ENCODE peak calls at places on chromosomes 1 and 21, in nine cellular contexts. Z, I, Y, V, W, Q, O, A and F are unnamed samples.

GRCh38 chr1:210250998-210251679 is 18.5 kb downstream of the SERTAD4 start:
- DNase-seq in A (no peak), Y (peak), W (peak), I (no peak), V (peak), Q (peak), Z (no peak), O (peak), F (peak)

GRCh38 chr1:221013691-221014293 is 134.5 kb downstream of the HLX start:
- DNase-seq in I (no peak), V (no peak), A (no peak), W (no peak), Y (no peak), O (no peak), Z (no peak), Q (no peak), F (no peak)

GRCh38 chr21:44261675-44262295 is at the start of gene DNMT3L:
- DNase-seq in Y (no peak), I (no peak), Q (no peak), Z (no peak), A (no peak), V (no peak), O (no peak), W (no peak), F (no peak)

GRCh38 chr1:200674838-200675587 is 5.3 kb upstream of the DDX59 start:
- DNase-seq in Q (no peak), W (no peak), O (no peak), Y (no peak), A (no peak), Z (no peak), I (no peak), V (no peak), F (no peak)

GRCh38 chr1:109714661-109715372 is 2.8 kb downstream of the GSTM5 start:
- DNase-seq in I (no peak), V (no peak), A (no peak), Z (no peak), W (no peak), Q (no peak), Y (no peak), O (no peak), F (no peak)

GRCh38 chr1:11927866-11928592 is 1.8 kb upstream of the KIAA2013 start:
- DNase-seq in W (no peak), I (no peak), Y (peak), V (no peak), O (no peak), Z (no peak), A (no peak), Q (no peak), F (no peak)

GRCh38 chr1:85655315-85655714 is 52.9 kb downstream of the ZNHIT6 start:
- DNase-seq in W (no peak), Y (no peak), Z (no peak), A (no peak), I (no peak), V (no peak), Q (no peak), O (no peak), F (no peak)

GRCh38 chr21:46551636-46552241 is 53.1 kb downstream of the S100B start:
- DNase-seq in Y (no peak), W (peak), Z (peak), O (no peak), I (peak), V (peak), Q (no peak), A (peak), F (no peak)

GRCh38 chr1:110151175-110151715 is 951 bp downstream of the SLC6A17 start:
- DNase-seq in O (no peak), Z (no peak), I (no peak), Y (no peak), Q (no peak), W (no peak), V (peak), A (no peak), F (no peak)

GRCh38 chr1:41013812-41014211 is 7.7 kb downstream of the SLFNL1 start:
- DNase-seq in Y (no peak), I (no peak), A (no peak), O (no peak), Q (no peak), Z (no peak), V (no peak), W (no peak), F (peak)

GRCh38 chr21:39681257-39681656 is 63.7 kb upstream of the IGSF5 start:
- DNase-seq in Y (peak), Q (no peak), I (no peak), W (no peak), V (no peak), Z (no peak), A (no peak), O (no peak), F (no peak)

GRCh38 chr1:75723989-75724471 is 479 bp upstream of the ACADM start:
- DNase-seq in Q (peak), V (peak), Z (no peak), W (peak), I (peak), Y (peak), O (peak), A (peak), F (peak)

GRCh38 chr1:208105756-208106155 is 138.4 kb downstream of the PLXNA2 start:
- DNase-seq in A (no peak), Q (no peak), O (no peak), Z (no peak), I (no peak), V (no peak), Y (no peak), W (no peak), F (no peak)

GRCh38 chr1:84887261-84887934 is 5.6 kb downstream of the LPAR3 start:
- DNase-seq in W (no peak), I (no peak), V (no peak), Q (no peak), Z (no peak), Y (peak), O (peak), A (no peak), F (peak)

GRCh38 chr1:36481771-36482723 is 666 bp downstream of the CSF3R start:
- DNase-seq in O (no peak), Z (no peak), Q (no peak), Y (no peak), V (no peak), I (no peak), A (no peak), W (no peak), F (no peak)

GRCh38 chr1:182337736-182338571 is 53.6 kb downstream of the GLUL start:
- DNase-seq in Q (peak), V (no peak), A (no peak), Z (no peak), O (peak), Y (no peak), W (no peak), I (no peak), F (peak)

GRCh38 chr1:44587796-44588460 is 86.4 kb downstream of the TMEM53 start:
- DNase-seq in Q (peak), A (no peak), Y (peak), I (no peak), Z (no peak), O (peak), W (no peak), V (no peak), F (no peak)

GRCh38 chr1:207004931-207005830 is 27.4 kb downstream of the C1orf116 start:
- DNase-seq in Y (peak), Q (no peak), W (no peak), I (peak), V (peak), Z (no peak), O (peak), A (peak), F (peak)

GRCh38 chr1:184929711-184930202 is 44.6 kb downstream of the NIBAN1 start:
- DNase-seq in Y (no peak), W (no peak), Q (no peak), V (no peak), O (peak), A (no peak), Z (no peak), I (no peak), F (peak)

GRCh38 chr1:116246174-116246573 is 126.9 kb upstream of the ATP1A1 start:
- DNase-seq in V (no peak), I (no peak), Q (no peak), A (no peak), Z (no peak), O (no peak), W (no peak), Y (no peak), F (no peak)

GRCh38 chr1:113396585-113396984 is 6.3 kb downstream of the MAGI3 start:
- DNase-seq in Z (no peak), A (no peak), V (no peak), Y (peak), W (no peak), Q (no peak), I (no peak), O (peak), F (peak)

GRCh38 chr1:24903955-24904730 is 25.9 kb downstream of the RUNX3 start:
- DNase-seq in A (peak), O (no peak), V (no peak), Y (no peak), W (peak), Z (no peak), Q (no peak), I (no peak), F (no peak)

GRCh38 chr1:52186449-52186848 is 44.6 kb downstream of the ZFYVE9 start:
- DNase-seq in Q (no peak), Y (no peak), V (no peak), W (no peak), Z (no peak), A (no peak), I (no peak), O (no peak), F (no peak)

GRCh38 chr1:185059950-185060571 is 14.7 kb downstream of the RNF2 start:
- DNase-seq in I (no peak), Y (no peak), V (no peak), Z (no peak), O (no peak), A (no peak), W (no peak), Q (no peak), F (no peak)

GRCh38 chr1:246782120-246782900 is 58.1 kb downstream of the SCCPDH start:
- DNase-seq in O (peak), Q (peak), W (peak), Z (no peak), I (no peak), V (no peak), A (no peak), Y (peak), F (peak)

GRCh38 chr1:174051956-174052355 is 29.8 kb upstream of the RC3H1 start:
- DNase-seq in A (no peak), W (no peak), Y (no peak), V (no peak), I (no peak), Q (no peak), O (no peak), Z (no peak), F (peak)

GRCh38 chr21:45655071-45655470 is 11.5 kb downstream of the PCBP3 start:
- DNase-seq in A (no peak), Y (no peak), Z (no peak), O (no peak), W (no peak), I (no peak), V (no peak), Q (no peak), F (no peak)

GRCh38 chr1:33008051-33008914 is 28.4 kb downstream of the AK2 start:
- DNase-seq in W (no peak), Z (no peak), I (no peak), Y (peak), Q (no peak), V (no peak), A (no peak), O (peak), F (peak)
- H3K27ac ChIP-seq in W (no peak), Z (no peak), I (no peak), Y (peak), Q (no peak), V (no peak), A (no peak), O (peak), F (peak)

DNA sequence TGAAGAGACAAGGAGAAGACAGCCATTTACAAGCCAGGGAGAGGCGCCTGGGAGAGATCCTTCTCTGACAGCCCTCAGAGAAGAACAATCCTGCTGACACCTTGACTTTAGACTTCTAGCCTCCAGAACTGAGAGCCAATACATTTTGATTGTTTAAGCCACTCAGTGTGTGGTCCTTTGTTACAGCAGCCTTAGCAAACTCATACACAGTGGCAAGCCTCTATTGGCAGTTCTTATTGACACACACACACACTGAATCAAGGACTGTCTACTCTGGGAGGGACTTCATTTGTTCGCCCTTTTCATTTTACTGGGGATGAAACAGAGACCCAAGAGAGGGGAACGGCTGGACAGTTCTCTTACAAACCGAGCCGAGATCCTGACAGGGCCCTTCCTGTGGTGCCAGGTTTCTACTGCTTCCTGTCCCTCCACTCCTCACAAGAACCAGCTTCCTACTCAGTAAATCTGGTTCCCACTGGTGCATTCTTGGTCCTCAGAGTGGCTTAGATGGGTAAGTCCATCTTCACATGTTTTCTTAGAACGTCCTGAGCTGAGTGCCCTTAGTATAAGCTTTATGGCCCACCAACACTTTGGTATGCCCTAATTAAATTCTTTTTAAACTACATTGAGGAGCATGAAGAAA is 14.7 kb downstream of the SLAMF1 start:
- DNase-seq in Q (no peak), A (no peak), Z (no peak), Y (no peak), V (no peak), O (no peak), W (no peak), I (no peak), F (no peak)
- H3K27ac ChIP-seq in Q (no peak), A (peak), Z (peak), Y (no peak), V (no peak), O (no peak), W (no peak), I (no peak), F (no peak)

GRCh38 chr1:62426238-62426637 is 10.6 kb upstream of the USP1 start:
- DNase-seq in W (no peak), A (no peak), I (no peak), V (no peak), Y (peak), Z (no peak), Q (no peak), O (no peak), F (no peak)
- H3K27ac ChIP-seq in W (no peak), A (no peak), I (no peak), V (no peak), Y (peak), Z (no peak), Q (no peak), O (no peak), F (no peak)

DNA sequence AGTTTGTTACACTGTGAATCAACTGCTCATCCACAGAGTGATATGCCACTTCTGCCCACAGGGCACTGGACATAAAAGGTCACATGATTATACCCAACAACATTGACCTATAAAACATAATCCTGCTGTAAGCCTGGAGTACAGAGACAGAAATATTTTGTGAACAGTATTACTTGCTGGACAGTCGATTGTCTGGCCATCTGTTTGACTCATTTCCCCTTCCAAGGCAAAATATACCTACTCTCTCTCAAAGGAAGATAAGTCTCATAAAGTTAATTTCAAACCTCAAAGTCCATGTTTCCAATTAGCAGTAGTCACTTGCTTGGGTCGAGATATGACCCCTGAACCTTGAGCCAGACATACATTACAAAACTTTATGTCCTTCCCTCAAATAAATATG is 39.4 kb upstream of the RGS18 start:
- DNase-seq in I (no peak), O (no peak), Q (no peak), W (no peak), A (no peak), Z (no peak), Y (no peak), V (no peak), F (no peak)
- H3K27ac ChIP-seq in I (no peak), O (no peak), Q (no peak), W (no peak), A (no peak), Z (no peak), Y (no peak), V (no peak), F (no peak)

GRCh38 chr1:91755888-91756287 is 130.1 kb downstream of the TGFBR3 start:
- DNase-seq in Q (no peak), V (no peak), O (no peak), W (no peak), Y (no peak), I (no peak), A (no peak), Z (no peak), F (no peak)

GRCh38 chr1:91755176-91755575 is 130.8 kb downstream of the TGFBR3 start:
- DNase-seq in Z (no peak), W (no peak), I (no peak), Y (no peak), O (no peak), V (no peak), A (no peak), Q (no peak), F (peak)

GRCh38 chr1:91760487-91760886 is 125.5 kb downstream of the TGFBR3 start:
- DNase-seq in O (no peak), A (no peak), Y (no peak), W (no peak), Q (no peak), V (no peak), Z (no peak), I (no peak), F (no peak)

GRCh38 chr1:91759076-91759475 is 126.9 kb downstream of the TGFBR3 start:
- DNase-seq in W (no peak), I (no peak), O (no peak), Q (no peak), Y (no peak), V (no peak), Z (no peak), A (no peak), F (no peak)

DNA sequence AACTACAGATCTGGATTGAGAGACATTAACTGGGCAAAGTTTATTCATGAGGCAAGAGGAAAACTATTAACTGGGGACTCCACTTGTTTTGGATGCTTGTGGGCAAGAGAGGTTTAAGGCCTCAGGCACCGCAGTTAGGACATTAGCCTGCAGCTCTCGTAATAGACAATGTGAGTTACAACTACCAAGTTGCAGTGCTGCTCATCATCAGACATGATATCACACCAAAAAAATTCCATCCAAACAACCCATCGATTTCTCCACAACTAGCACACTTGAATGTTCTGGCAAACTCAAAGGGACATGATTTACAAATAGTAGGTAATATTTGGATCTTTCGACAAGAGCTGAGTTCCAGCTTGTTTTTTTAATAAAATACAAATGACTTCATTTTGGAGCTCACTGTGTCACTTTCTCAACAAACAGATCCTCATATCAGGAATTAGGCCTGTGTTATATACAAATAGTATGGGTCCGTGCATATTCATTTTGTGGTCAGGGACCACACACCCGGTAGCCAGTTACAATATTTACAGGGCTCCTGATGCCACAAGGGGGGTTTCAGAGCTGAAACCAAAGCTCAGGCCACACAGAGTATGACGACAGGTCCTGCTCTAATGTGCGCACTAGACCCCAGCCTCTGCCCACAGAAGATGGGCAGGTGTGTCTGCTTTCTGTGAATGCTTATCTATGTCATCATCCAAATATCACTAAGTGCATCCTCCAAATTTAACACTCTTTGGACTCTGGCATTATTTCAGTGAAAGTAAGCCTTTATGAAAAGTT is 128.0 kb downstream of the TGFBR3 start:
- DNase-seq in O (no peak), A (no peak), Z (no peak), V (no peak), Q (no peak), I (no peak), W (no peak), Y (no peak), F (no peak)
- H3K27ac ChIP-seq in O (no peak), A (no peak), Z (no peak), V (no peak), Q (no peak), I (no peak), W (no peak), Y (no peak), F (no peak)

DNA sequence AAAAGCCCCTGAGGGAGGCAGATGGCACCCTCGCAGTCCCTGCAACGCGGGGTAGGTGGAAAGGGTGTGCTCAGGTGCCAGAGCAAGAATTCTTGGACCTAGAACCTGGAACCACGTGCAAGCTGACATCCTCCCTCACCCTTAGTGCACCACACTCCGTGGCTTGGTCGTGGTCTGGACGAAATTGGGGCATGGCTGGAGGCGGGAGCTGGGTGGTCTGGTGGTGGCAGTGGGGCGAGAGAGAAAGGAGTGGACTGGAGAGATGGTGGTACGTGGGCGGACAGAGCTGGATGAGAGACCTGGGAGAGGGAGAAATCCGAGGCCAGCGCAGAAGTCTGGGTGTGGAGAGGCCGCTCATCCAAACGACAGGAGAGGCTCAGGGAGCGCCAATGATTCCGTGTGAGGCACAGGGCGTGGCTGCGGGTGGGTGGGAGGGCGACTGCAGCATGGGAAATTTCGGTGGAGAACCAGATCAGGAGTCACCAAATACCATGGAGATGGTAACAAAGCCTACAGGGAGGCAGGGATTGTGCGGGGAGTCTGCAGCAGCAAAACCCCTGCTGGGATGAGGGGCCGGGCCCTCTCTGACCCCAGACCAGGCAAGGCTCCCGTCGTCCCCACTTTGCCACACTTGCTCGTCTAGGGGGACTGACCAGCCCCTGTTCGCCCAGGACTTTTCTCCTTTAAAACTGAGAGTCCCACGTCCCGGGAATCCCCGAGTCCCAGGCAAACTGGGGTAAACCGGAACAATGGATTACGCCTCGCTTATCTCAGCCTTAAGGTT is 31.9 kb downstream of the CDCP2 start:
- DNase-seq in A (no peak), O (no peak), I (no peak), W (no peak), Y (no peak), V (no peak), Q (no peak), Z (no peak), F (no peak)
- H3K27ac ChIP-seq in A (no peak), O (no peak), I (no peak), W (no peak), Y (no peak), V (no peak), Q (no peak), Z (no peak), F (no peak)

DNA sequence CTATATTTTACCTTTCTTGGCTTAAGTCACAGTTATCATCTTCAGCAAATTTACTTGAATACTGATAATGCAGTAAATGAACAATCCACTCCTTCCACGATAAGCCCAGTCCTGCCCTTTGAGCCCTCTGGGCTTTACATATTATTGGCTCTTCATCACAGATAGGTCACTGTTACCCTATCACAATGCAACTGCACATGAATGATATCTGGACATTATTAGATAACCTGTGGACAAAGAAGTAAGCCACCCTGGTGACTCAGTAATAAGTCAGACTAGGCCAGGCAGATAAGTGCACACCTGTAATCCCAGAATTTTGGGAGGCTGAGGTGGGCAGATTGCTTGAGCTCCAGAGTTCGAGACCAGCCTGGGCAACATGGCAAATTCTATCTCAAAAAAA is 69.4 kb downstream of the SPATA6 start:
- DNase-seq in A (no peak), O (no peak), Z (no peak), W (no peak), Q (no peak), I (no peak), Y (no peak), V (no peak), F (no peak)
- H3K27ac ChIP-seq in A (no peak), O (no peak), Z (no peak), W (no peak), Q (no peak), I (no peak), Y (no peak), V (no peak), F (no peak)